ENCODE peak calls at places on chromosomes 13 and 19, in four cellular contexts. M, H, Y and R are unnamed samples.
A peak's percentile ranks its signal among the peaks of the same experiment; 100 is the strongest.

GRCh38 chr13:78700121-78700910 is 41.4 kb upstream of the OBI1 start:
- DNase-seq in H (no peak), M (peak; percentile 67), Y (no peak), R (no peak)

GRCh38 chr13:49219647-49220034 is 497 bp upstream of the MLNR start:
- DNase-seq in M (no peak), H (no peak), Y (peak; percentile 18), R (no peak)

GRCh38 chr13:22592515-22592914 is 588.3 kb upstream of the SGCG start:
- DNase-seq in H (no peak), M (no peak), Y (peak; percentile 12), R (no peak)

GRCh38 chr19:798415-799075 is 1.3 kb downstream of the PTBP1 start:
- DNase-seq in M (no peak), H (no peak), Y (no peak), R (no peak)

GRCh38 chr13:113930711-113931637 is 42.9 kb downstream of the C13orf46 start:
- DNase-seq in H (peak; percentile 88), Y (no peak), M (no peak), R (no peak)

GRCh38 chr13:109900320-109900719 is 113.9 kb upstream of the IRS2 start:
- DNase-seq in H (no peak), M (no peak), Y (no peak), R (no peak)

GRCh38 chr19:44576843-44577565 is 36.4 kb upstream of the IGSF23 start:
- DNase-seq in M (peak; percentile 28), H (no peak), Y (peak; percentile 18), R (peak; percentile 14)

GRCh38 chr13:111074826-111075225 is 40.3 kb upstream of the ARHGEF7 start:
- DNase-seq in H (no peak), Y (no peak), M (no peak), R (no peak)

GRCh38 chr13:36258831-36259230 is 38.8 kb downstream of the CCDC169 start:
- DNase-seq in Y (no peak), M (no peak), H (no peak), R (no peak)

GRCh38 chr13:46278474-46278873 is 66.7 kb downstream of the LRRC63 start:
- DNase-seq in H (no peak), Y (no peak), M (no peak), R (no peak)

GRCh38 chr13:39251340-39251739 is 213.1 kb downstream of the NHLRC3 start:
- DNase-seq in Y (no peak), M (no peak), H (no peak), R (no peak)

GRCh38 chr19:6362351-6362801 is 1.0 kb downstream of the CLPP start:
- DNase-seq in Y (no peak), M (no peak), H (peak; percentile 52), R (no peak)

GRCh38 chr19:45403781-45404556 is 900 bp downstream of the PPP1R13L start:
- DNase-seq in M (no peak), Y (peak; percentile 74), H (peak; percentile 36), R (no peak)

GRCh38 chr13:98853791-98854191 is 101.3 kb upstream of the SLC15A1 start:
- DNase-seq in H (no peak), Y (peak; percentile 79), M (peak; percentile 66), R (peak; percentile 89)

GRCh38 chr19:32372726-32373613 is 27.6 kb downstream of the ZNF507 start:
- DNase-seq in H (no peak), M (no peak), Y (no peak), R (peak; percentile 66)

GRCh38 chr13:75841905-75842304 is 205.8 kb downstream of the LMO7 start:
- DNase-seq in M (no peak), H (no peak), Y (no peak), R (no peak)

GRCh38 chr19:48813123-48813911 is 2.5 kb upstream of the BCAT2 start:
- DNase-seq in H (no peak), Y (no peak), M (no peak), R (no peak)

GRCh38 chr13:29472317-29472961 is 123.0 kb downstream of the SLC7A1 start:
- DNase-seq in Y (peak; percentile 70), H (no peak), M (peak; percentile 59), R (peak; percentile 57)

GRCh38 chr13:41411536-41411935 is 45.8 kb upstream of the RGCC start:
- DNase-seq in H (no peak), M (peak; percentile 54), Y (peak; percentile 63), R (peak; percentile 64)

GRCh38 chr19:15091918-15092753 is 10.1 kb downstream of the OR1I1 start:
- DNase-seq in H (peak; percentile 43), M (peak; percentile 50), Y (peak; percentile 67), R (peak; percentile 54)

GRCh38 chr13:91278888-91279287 is 68.6 kb upstream of the MIR17HG start:
- DNase-seq in H (no peak), M (no peak), Y (no peak), R (no peak)

GRCh38 chr13:38301236-38301635 is 48.4 kb upstream of the UFM1 start:
- DNase-seq in M (no peak), Y (no peak), H (no peak), R (no peak)

GRCh38 chr13:66977156-66977555 is 253.0 kb downstream of the PCDH9 start:
- DNase-seq in M (no peak), H (no peak), Y (no peak), R (no peak)

GRCh38 chr19:40807147-40808020 is 8.4 kb downstream of the EGLN2 start:
- DNase-seq in Y (no peak), M (no peak), H (no peak), R (no peak)

GRCh38 chr19:21221653-21222052 is 79.8 kb downstream of the ZNF431 start:
- DNase-seq in Y (no peak), M (peak; percentile 26), H (no peak), R (no peak)

GRCh38 chr13:39144941-39145533 is 106.8 kb downstream of the NHLRC3 start:
- DNase-seq in M (peak; percentile 55), H (no peak), Y (peak; percentile 81), R (peak; percentile 64)

GRCh38 chr19:13120817-13121216 is 2.8 kb downstream of the NACC1 start:
- DNase-seq in H (no peak), M (peak; percentile 75), Y (peak; percentile 75), R (no peak)

GRCh38 chr19:35455616-35456201 is 7.7 kb downstream of the FFAR2 start:
- DNase-seq in M (no peak), Y (no peak), H (no peak), R (no peak)

GRCh38 chr19:1251233-1251502 is 2.8 kb downstream of the MIDN start:
- DNase-seq in H (no peak), Y (peak; percentile 48), M (peak; percentile 72), R (peak; percentile 65)